ENCODE peak calls at places on chromosome 12, in seven cellular contexts. Z is NT2/D1; F is naive thymus-derived CD8-positive, alpha-beta T cell; H is mucosa of gallbladder; M is pulmonary artery endothelial cell; K is HCT116; U is amniotic stem cell. C is an unnamed sample.

GRCh38 chr12:43896496-43896895 is 60.6 kb downstream of the TMEM117 start:
- DNase-seq in Z (no peak), F (no peak), H (no peak), M (no peak), K (no peak), U (no peak), C (no peak)

GRCh38 chr12:4909734-4910501 is at the start of gene KCNA1:
- DNase-seq in Z (peak; percentile 56), F (no peak), H (no peak), M (no peak), K (no peak), U (no peak), C (no peak)

GRCh38 chr12:4089147-4089606 is 184.4 kb upstream of the CCND2 start:
- DNase-seq in Z (no peak), F (no peak), H (no peak), M (no peak), K (no peak), U (no peak), C (no peak)

GRCh38 chr12:108734200-108734906 is 3.0 kb upstream of the CORO1C start:
- DNase-seq in Z (no peak), F (no peak), H (peak; percentile 90), M (peak; percentile 54), K (peak; percentile 86), U (peak; percentile 71), C (no peak)

GRCh38 chr12:21416611-21417121 is 20.8 kb upstream of the PYROXD1 start:
- DNase-seq in Z (no peak), F (no peak), H (no peak), M (peak; percentile 17), K (no peak), U (no peak), C (no peak)

GRCh38 chr12:3770891-3771290 is 18.0 kb upstream of the CRACR2A start:
- DNase-seq in Z (no peak), F (no peak), H (no peak), M (peak; percentile 46), K (no peak), U (no peak), C (no peak)

GRCh38 chr12:67593041-67593870 is 55.3 kb upstream of the DYRK2 start:
- DNase-seq in Z (no peak), F (no peak), H (peak; percentile 89), M (no peak), K (peak; percentile 87), U (no peak), C (no peak)

GRCh38 chr12:130044991-130045621 is 117.2 kb upstream of the FZD10 start:
- DNase-seq in Z (peak; percentile 56), F (no peak), H (no peak), M (no peak), K (no peak), U (no peak), C (peak; percentile 32)

GRCh38 chr12:123113038-123113437 is 37.9 kb downstream of the PITPNM2 start:
- DNase-seq in Z (no peak), F (no peak), H (no peak), M (no peak), K (no peak), U (no peak), C (no peak)

GRCh38 chr12:54368709-54369596 is 4.7 kb upstream of the GPR84 start:
- DNase-seq in Z (no peak), F (peak; percentile 85), H (peak; percentile 90), M (peak; percentile 60), K (peak; percentile 67), U (peak; percentile 84), C (peak; percentile 84)

GRCh38 chr12:10130042-10130441 is at the start of gene CLEC7A:
- DNase-seq in Z (no peak), F (no peak), H (no peak), M (no peak), K (no peak), U (no peak), C (no peak)

GRCh38 chr12:29309320-29309902 is 71.6 kb downstream of the ERGIC2 start:
- DNase-seq in Z (no peak), F (no peak), H (no peak), M (no peak), K (peak; percentile 10), U (no peak), C (no peak)

GRCh38 chr12:93751864-93752610 is 74.9 kb downstream of the CRADD start:
- DNase-seq in Z (no peak), F (no peak), H (no peak), M (no peak), K (no peak), U (peak; percentile 4), C (no peak)

GRCh38 chr12:88578821-88579518 is 1.3 kb downstream of the KITLG start:
- DNase-seq in Z (no peak), F (no peak), H (no peak), M (no peak), K (no peak), U (no peak), C (no peak)

GRCh38 chr12:57772429-57773322 is at the start of gene EEF1AKMT3:
- DNase-seq in Z (no peak), F (no peak), H (peak; percentile 46), M (no peak), K (no peak), U (peak; percentile 31), C (peak; percentile 41)

GRCh38 chr12:105672171-105672570 is 341.7 kb downstream of the C12orf75 start:
- DNase-seq in Z (no peak), F (no peak), H (no peak), M (no peak), K (no peak), U (no peak), C (no peak)

GRCh38 chr12:4272976-4273650 is 449 bp upstream of the CCND2 start:
- DNase-seq in Z (no peak), F (no peak), H (no peak), M (no peak), K (no peak), U (no peak), C (no peak)

GRCh38 chr12:53223391-53224267 is 8.4 kb downstream of the RARG start:
- DNase-seq in Z (no peak), F (no peak), H (no peak), M (no peak), K (no peak), U (no peak), C (peak; percentile 48)

GRCh38 chr12:100868487-100868886 is 73.9 kb downstream of the ANO4 start:
- DNase-seq in Z (no peak), F (no peak), H (no peak), M (no peak), K (no peak), U (no peak), C (no peak)

GRCh38 chr12:115481141-115481540 is 796.4 kb downstream of the MED13L start:
- DNase-seq in Z (no peak), F (no peak), H (no peak), M (no peak), K (no peak), U (no peak), C (no peak)

GRCh38 chr12:119338593-119339363 is 4.2 kb downstream of the CCDC60 start:
- DNase-seq in Z (peak; percentile 46), F (no peak), H (no peak), M (no peak), K (no peak), U (no peak), C (no peak)

GRCh38 chr12:48794870-48795269 is 6.0 kb upstream of the ADCY6 start:
- DNase-seq in Z (peak; percentile 70), F (no peak), H (no peak), M (no peak), K (no peak), U (peak; percentile 72), C (no peak)

GRCh38 chr12:120439646-120440247 is 1.8 kb downstream of the COX6A1 start:
- DNase-seq in Z (peak; percentile 69), F (peak; percentile 73), H (peak; percentile 34), M (peak; percentile 27), K (peak; percentile 59), U (peak; percentile 11), C (no peak)

GRCh38 chr12:120368789-120369475 is at the start of gene MSI1:
- DNase-seq in Z (no peak), F (no peak), H (no peak), M (no peak), K (no peak), U (no peak), C (peak; percentile 15)

C was measured in substantia nigra.